ENCODE peak calls at places on chromosomes 4 and X, in nine cellular contexts. N is neural progenitor cell, C is hepatocyte, X is HCT116, F is MM.1S, Q is GM23248, D is GM23338, M is OCI-LY7, I is PC-3. H is an unnamed sample.

GRCh38 chr4:37628977-37629609 is 57.1 kb downstream of the RELL1 start:
- DNase-seq in N (no peak), C (peak), X (peak), F (no peak), Q (peak), D (no peak), M (no peak), I (peak), H (no peak)

GRCh38 chr4:156968479-156968984 is 3.1 kb downstream of the PDGFC start:
- DNase-seq in N (peak), C (peak), X (peak), F (peak), Q (peak), D (peak), M (peak), I (peak), H (peak)

GRCh38 chr4:147103403-147103946 is 157.8 kb upstream of the TTC29 start:
- DNase-seq in N (no peak), C (peak), X (no peak), F (no peak), Q (peak), D (no peak), M (no peak), I (peak), H (no peak)

GRCh38 chrX:132504417-132504816 is 15.6 kb upstream of the MBNL3 start:
- DNase-seq in N (no peak), C (no peak), X (no peak), F (no peak), Q (no peak), D (no peak), M (no peak), I (no peak), H (no peak)

GRCh38 chr4:103887191-103887590 is 167.4 kb upstream of the TACR3 start:
- DNase-seq in N (no peak), C (no peak), X (no peak), F (no peak), Q (peak), D (no peak), M (no peak), I (no peak), H (no peak)

GRCh38 chrX:3425031-3425430 is 78.6 kb upstream of the MXRA5 start:
- DNase-seq in N (no peak), C (no peak), X (no peak), F (no peak), Q (no peak), D (no peak), M (no peak), I (no peak), H (no peak)

GRCh38 chr4:13264126-13264525 is 220.0 kb downstream of the RAB28 start:
- DNase-seq in N (no peak), C (no peak), X (no peak), F (no peak), Q (peak), D (no peak), M (no peak), I (peak), H (no peak)

GRCh38 chr4:103104886-103105285 is 5.3 kb upstream of the BDH2 start:
- DNase-seq in N (no peak), C (no peak), X (no peak), F (no peak), Q (no peak), D (no peak), M (no peak), I (no peak), H (no peak)

GRCh38 chr4:39096847-39097246 is 34.8 kb downstream of the KLHL5 start:
- DNase-seq in N (no peak), C (no peak), X (no peak), F (no peak), Q (no peak), D (no peak), M (no peak), I (no peak), H (no peak)

GRCh38 chr4:108199881-108200280 is 31.1 kb upstream of the LEF1 start:
- DNase-seq in N (no peak), C (no peak), X (no peak), F (no peak), Q (no peak), D (no peak), M (no peak), I (no peak), H (no peak)

GRCh38 chr4:184825394-184826314 is at the start of gene ACSL1:
- DNase-seq in N (peak), C (peak), X (no peak), F (peak), Q (peak), D (peak), M (peak), I (peak), H (peak)

GRCh38 chrX:23993012-23993633 is 33.9 kb downstream of the KLHL15 start:
- DNase-seq in N (no peak), C (no peak), X (no peak), F (no peak), Q (peak), D (no peak), M (no peak), I (no peak), H (no peak)

GRCh38 chr4:26204249-26204825 is 116.5 kb upstream of the RBPJ start:
- DNase-seq in N (no peak), C (no peak), X (no peak), F (no peak), Q (no peak), D (no peak), M (no peak), I (no peak), H (no peak)

GRCh38 chrX:69232945-69233344 is 67.7 kb upstream of the PJA1 start:
- DNase-seq in N (no peak), C (no peak), X (no peak), F (no peak), Q (peak), D (no peak), M (no peak), I (no peak), H (no peak)

GRCh38 chr4:70704333-70705145 is 16.2 kb downstream of the UTP3 start:
- DNase-seq in N (peak), C (peak), X (peak), F (peak), Q (peak), D (peak), M (peak), I (peak), H (peak)

GRCh38 chrX:85859426-85859825 is 187.9 kb downstream of the CHM start:
- DNase-seq in N (no peak), C (no peak), X (no peak), F (no peak), Q (no peak), D (no peak), M (no peak), I (peak), H (peak)

GRCh38 chrX:110418220-110418856 is 59.7 kb downstream of the RTL9 start:
- DNase-seq in N (peak), C (peak), X (no peak), F (peak), Q (peak), D (peak), M (no peak), I (peak), H (peak)

GRCh38 chr4:1991596-1992434 is 17.0 kb downstream of the NELFA start:
- DNase-seq in N (no peak), C (no peak), X (no peak), F (no peak), Q (no peak), D (no peak), M (no peak), I (no peak), H (peak)

GRCh38 chrX:96436105-96436504 is 248.5 kb upstream of the DIAPH2 start:
- DNase-seq in N (no peak), C (no peak), X (no peak), F (no peak), Q (peak), D (no peak), M (no peak), I (peak), H (no peak)

GRCh38 chrX:14802943-14803710 is 69.7 kb downstream of the FANCB start:
- DNase-seq in N (no peak), C (no peak), X (no peak), F (no peak), Q (peak), D (no peak), M (no peak), I (no peak), H (no peak)

GRCh38 chr4:121164291-121164690 is at the start of gene TNIP3:
- DNase-seq in N (no peak), C (no peak), X (no peak), F (no peak), Q (peak), D (no peak), M (no peak), I (peak), H (no peak)

GRCh38 chrX:153981771-153982533 is 9.4 kb downstream of the TMEM187 start:
- DNase-seq in N (no peak), C (no peak), X (no peak), F (peak), Q (no peak), D (no peak), M (no peak), I (no peak), H (no peak)

GRCh38 chrX:132568291-132568690 is 79.5 kb upstream of the MBNL3 start:
- DNase-seq in N (no peak), C (no peak), X (no peak), F (no peak), Q (no peak), D (no peak), M (no peak), I (no peak), H (no peak)

GRCh38 chr4:110508827-110509446 is 33.0 kb downstream of the ENPEP start:
- DNase-seq in N (peak), C (peak), X (no peak), F (peak), Q (peak), D (peak), M (no peak), I (peak), H (peak)

GRCh38 chrX:17876135-17876534 is 15.0 kb upstream of the RAI2 start:
- DNase-seq in N (peak), C (no peak), X (peak), F (no peak), Q (no peak), D (peak), M (no peak), I (peak), H (no peak)

GRCh38 chrX:69616520-69617203 is 749 bp downstream of the EDA start:
- DNase-seq in N (peak), C (peak), X (no peak), F (peak), Q (peak), D (peak), M (no peak), I (no peak), H (peak)

GRCh38 chr4:86338989-86339388 is 20.9 kb downstream of the MAPK10 start:
- DNase-seq in N (no peak), C (peak), X (peak), F (no peak), Q (peak), D (no peak), M (no peak), I (peak), H (no peak)

GRCh38 chrX:38636949-38637819 is 75.8 kb downstream of the TSPAN7 start:
- DNase-seq in N (no peak), C (no peak), X (no peak), F (no peak), Q (no peak), D (no peak), M (no peak), I (no peak), H (no peak)

GRCh38 chrX:124981420-124981819 is 338.3 kb upstream of the TEX13C start:
- DNase-seq in N (no peak), C (no peak), X (no peak), F (no peak), Q (no peak), D (no peak), M (no peak), I (no peak), H (no peak)

GRCh38 chr4:148259841-148260240 is 182.4 kb downstream of the NR3C2 start:
- DNase-seq in N (no peak), C (no peak), X (no peak), F (no peak), Q (no peak), D (no peak), M (no peak), I (no peak), H (no peak)

GRCh38 chr4:159516556-159516955 is 413.7 kb downstream of the RAPGEF2 start:
- DNase-seq in N (no peak), C (no peak), X (no peak), F (no peak), Q (peak), D (no peak), M (no peak), I (peak), H (no peak)

GRCh38 chrX:8244301-8244700 is 73.2 kb upstream of the VCX2 start:
- DNase-seq in N (no peak), C (no peak), X (no peak), F (no peak), Q (no peak), D (no peak), M (no peak), I (no peak), H (no peak)

GRCh38 chr4:22634541-22635181 is 58.1 kb upstream of the GBA3 start:
- DNase-seq in N (no peak), C (no peak), X (no peak), F (no peak), Q (peak), D (no peak), M (no peak), I (no peak), H (no peak)

GRCh38 chr4:131098976-131099375 is 2003.0 kb downstream of the C4orf33 start:
- DNase-seq in N (no peak), C (no peak), X (no peak), F (no peak), Q (no peak), D (no peak), M (no peak), I (no peak), H (no peak)

GRCh38 chrX:97898798-97899197 is 1015.1 kb downstream of the RPA4 start:
- DNase-seq in N (no peak), C (no peak), X (no peak), F (no peak), Q (peak), D (no peak), M (no peak), I (no peak), H (no peak)

GRCh38 chr4:19030048-19030447 is 1008.5 kb upstream of the LCORL start:
- DNase-seq in N (peak), C (no peak), X (no peak), F (no peak), Q (no peak), D (peak), M (no peak), I (no peak), H (no peak)

GRCh38 chrX:12115377-12115776 is 22.9 kb upstream of the FRMPD4 start:
- DNase-seq in N (peak), C (no peak), X (no peak), F (no peak), Q (no peak), D (peak), M (no peak), I (peak), H (no peak)

GRCh38 chr4:70902577-70903281 is 560 bp downstream of the MOB1B start:
- DNase-seq in N (no peak), C (no peak), X (no peak), F (no peak), Q (peak), D (peak), M (peak), I (peak), H (no peak)

GRCh38 chr4:173794662-173795061 is 264.6 kb upstream of the HAND2 start:
- DNase-seq in N (no peak), C (no peak), X (no peak), F (no peak), Q (peak), D (no peak), M (no peak), I (peak), H (no peak)

GRCh38 chr4:80073362-80074008 is 456 bp upstream of the ANTXR2 start:
- DNase-seq in N (no peak), C (no peak), X (no peak), F (peak), Q (no peak), D (no peak), M (peak), I (no peak), H (no peak)

GRCh38 chr4:99817310-99817885 is 771 bp downstream of the DAPP1 start:
- DNase-seq in N (no peak), C (no peak), X (no peak), F (peak), Q (no peak), D (no peak), M (peak), I (peak), H (no peak)

GRCh38 chr4:99811850-99812249 is 4.8 kb upstream of the DAPP1 start:
- DNase-seq in N (peak), C (peak), X (peak), F (peak), Q (peak), D (peak), M (peak), I (peak), H (no peak)

GRCh38 chr4:99815597-99816011 is 1.0 kb upstream of the DAPP1 start:
- DNase-seq in N (no peak), C (peak), X (peak), F (peak), Q (peak), D (peak), M (peak), I (peak), H (no peak)

GRCh38 chr4:99818661-99819060 is 2.0 kb downstream of the DAPP1 start:
- DNase-seq in N (no peak), C (no peak), X (no peak), F (no peak), Q (no peak), D (no peak), M (no peak), I (no peak), H (no peak)

GRCh38 chr4:99816611-99817309 is at the start of gene DAPP1:
- DNase-seq in N (no peak), C (peak), X (no peak), F (peak), Q (no peak), D (no peak), M (peak), I (peak), H (no peak)
- H3K4me2 ChIP-seq in N (no peak), C (no peak), X (peak), F (peak), Q (no peak), D (no peak), M (peak), I (peak), H (no peak)

DNA sequence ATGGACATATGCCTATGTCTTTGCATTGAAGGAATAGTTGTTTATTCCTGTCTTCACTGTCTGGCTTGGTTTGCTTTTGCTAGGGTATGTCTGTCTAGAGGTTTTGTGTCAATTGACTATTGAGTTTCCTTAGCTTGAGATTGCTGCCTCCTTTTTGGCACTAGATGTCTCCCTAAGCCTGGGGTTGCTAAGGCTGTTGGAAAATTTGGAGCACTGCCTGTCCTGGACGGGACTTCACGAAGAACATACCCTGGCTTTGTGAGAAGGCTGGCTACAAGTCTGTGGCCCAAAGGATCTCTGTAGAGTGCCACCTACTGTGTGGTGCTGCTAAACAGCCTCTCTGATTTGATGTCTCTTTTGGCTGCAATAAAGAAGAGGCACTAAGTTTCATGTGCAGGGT is 183.8 kb upstream of the NUDT10 start:
- DNase-seq in N (peak), C (peak), X (peak), F (no peak), Q (no peak), D (peak), M (peak), I (peak), H (no peak)
- TF ChIP-seq EZH2phosphoT487 in N (no peak), C (no peak), X (no peak), F (no peak), Q (no peak), D (no peak), M (no peak), I (no peak), H (no peak)

GRCh38 chrX:9724711-9725110 is 40.9 kb downstream of the GPR143 start:
- DNase-seq in N (no peak), C (no peak), X (no peak), F (no peak), Q (peak), D (no peak), M (no peak), I (no peak), H (no peak)
- H3K4me2 ChIP-seq in N (no peak), C (no peak), X (no peak), F (no peak), Q (no peak), D (no peak), M (no peak), I (no peak), H (no peak)

DNA sequence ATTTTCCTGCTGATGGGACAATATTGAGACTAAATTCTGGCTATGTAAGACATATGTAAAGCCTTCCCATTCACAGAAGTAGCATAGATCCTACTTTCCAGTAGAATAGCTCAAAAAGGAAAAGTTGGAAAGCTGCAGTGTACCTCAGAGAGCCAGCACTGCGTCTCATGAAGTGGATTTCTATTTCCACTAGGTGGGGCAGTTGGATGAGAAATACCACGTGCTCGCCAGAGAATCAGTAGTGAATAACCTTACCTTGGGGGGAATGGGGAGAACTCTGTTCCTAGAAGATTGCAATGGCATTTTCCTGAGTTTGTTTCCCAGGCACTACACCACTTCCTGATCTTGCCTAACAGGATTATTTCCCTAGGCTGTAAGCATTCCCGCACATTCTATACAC is 907.1 kb downstream of the FSTL5 start:
- DNase-seq in N (peak), C (peak), X (peak), F (peak), Q (peak), D (peak), M (no peak), I (peak), H (no peak)
- TF ChIP-seq EZH2phosphoT487 in N (no peak), C (no peak), X (no peak), F (no peak), Q (no peak), D (no peak), M (no peak), I (no peak), H (no peak)

GRCh38 chr4:113248320-113248719 is 198.9 kb downstream of the ANK2 start:
- DNase-seq in N (peak), C (no peak), X (peak), F (no peak), Q (no peak), D (peak), M (no peak), I (no peak), H (no peak)
- H3K4me2 ChIP-seq in N (no peak), C (no peak), X (no peak), F (no peak), Q (no peak), D (no peak), M (no peak), I (no peak), H (no peak)

DNA sequence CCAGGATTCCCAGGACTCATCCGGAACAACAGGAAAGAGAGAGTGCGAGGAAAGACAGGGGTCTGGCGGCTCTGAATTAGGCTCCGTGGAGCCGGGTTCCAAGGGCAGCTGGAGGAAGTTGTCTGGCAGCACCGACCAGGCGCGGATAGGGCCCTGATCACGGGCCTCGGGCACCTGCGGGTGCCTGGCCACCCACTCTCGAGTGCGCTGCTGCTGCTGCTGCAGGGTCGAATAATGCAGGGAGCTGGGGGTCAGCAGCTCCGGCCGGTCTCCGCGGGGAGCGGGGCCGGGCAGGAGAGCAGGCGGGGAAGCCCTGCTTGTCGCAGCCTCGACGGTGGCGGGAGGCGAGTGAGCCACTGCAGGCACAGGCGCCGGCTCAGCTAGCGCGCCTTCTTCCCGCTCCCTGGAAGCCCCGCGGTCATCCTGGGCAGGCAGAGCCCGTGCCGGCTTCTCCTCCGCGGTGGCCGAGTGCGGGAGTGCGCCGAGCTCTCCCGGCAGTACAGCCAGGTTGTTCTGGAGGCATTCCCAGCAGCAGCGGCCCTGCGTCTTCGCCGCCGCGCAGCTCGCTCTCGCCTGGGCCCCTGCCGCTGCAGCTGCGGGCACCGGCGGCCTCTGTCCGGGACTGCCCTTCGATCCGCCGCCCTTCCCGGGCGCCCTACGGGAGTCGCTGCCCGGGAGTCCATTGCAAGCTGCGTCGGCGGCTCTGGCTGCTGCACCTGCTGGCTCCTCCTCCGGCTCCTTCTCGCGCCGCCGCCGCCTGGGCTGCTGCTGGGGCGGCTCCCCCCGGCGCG is 1.0 kb downstream of the SOWAHB start:
- DNase-seq in N (peak), C (peak), X (no peak), F (peak), Q (peak), D (peak), M (no peak), I (peak), H (peak)
- TF ChIP-seq EZH2phosphoT487 in N (peak), C (no peak), X (no peak), F (no peak), Q (no peak), D (peak), M (no peak), I (no peak), H (no peak)